ENCODE peak calls at places on chromosomes 1 and 21, in ten cellular contexts. One of them, this sample, is unnamed.

GRCh38 chr1:1440941-1441888 is 5.7 kb downstream of the VWA1 start:
- DNase-seq in amniotic stem cell: no peak
- DNase-seq in cerebellum: peak
- DNase-seq in astrocyte of the cerebellum: no peak
- DNase-seq in NCI-H2227 treated with DMSO at 0.1 percent for 48 hours: no peak
- DNase-seq in HEK293T: peak
- DNase-seq in adipocyte: peak
- DNase-seq in left ventricle myocardium inferior: peak
- DNase-seq in tibial nerve: no peak
- DNase-seq in esophagus squamous epithelium: no peak
- DNase-seq in this sample: peak

GRCh38 chr1:241695454-241696171 is 43.5 kb downstream of the WDR64 start:
- DNase-seq in amniotic stem cell: no peak
- DNase-seq in cerebellum: no peak
- DNase-seq in astrocyte of the cerebellum: no peak
- DNase-seq in NCI-H2227 treated with DMSO at 0.1 percent for 48 hours: no peak
- DNase-seq in HEK293T: no peak
- DNase-seq in adipocyte: peak
- DNase-seq in left ventricle myocardium inferior: no peak
- DNase-seq in tibial nerve: no peak
- DNase-seq in esophagus squamous epithelium: no peak
- DNase-seq in this sample: no peak

GRCh38 chr21:28789571-28789970 is 203.1 kb downstream of the LTN1 start:
- DNase-seq in amniotic stem cell: no peak
- DNase-seq in cerebellum: no peak
- DNase-seq in astrocyte of the cerebellum: no peak
- DNase-seq in NCI-H2227 treated with DMSO at 0.1 percent for 48 hours: no peak
- DNase-seq in HEK293T: no peak
- DNase-seq in adipocyte: no peak
- DNase-seq in left ventricle myocardium inferior: no peak
- DNase-seq in tibial nerve: no peak
- DNase-seq in esophagus squamous epithelium: no peak
- DNase-seq in this sample: no peak

GRCh38 chr1:3075666-3076387 is 6.8 kb downstream of the PRDM16 start:
- DNase-seq in amniotic stem cell: no peak
- DNase-seq in cerebellum: no peak
- DNase-seq in astrocyte of the cerebellum: no peak
- DNase-seq in NCI-H2227 treated with DMSO at 0.1 percent for 48 hours: no peak
- DNase-seq in HEK293T: no peak
- DNase-seq in adipocyte: no peak
- DNase-seq in left ventricle myocardium inferior: no peak
- DNase-seq in tibial nerve: no peak
- DNase-seq in esophagus squamous epithelium: no peak
- DNase-seq in this sample: no peak

GRCh38 chr1:66247415-66248208 is 286.3 kb upstream of the SGIP1 start:
- DNase-seq in amniotic stem cell: no peak
- DNase-seq in cerebellum: no peak
- DNase-seq in astrocyte of the cerebellum: no peak
- DNase-seq in NCI-H2227 treated with DMSO at 0.1 percent for 48 hours: no peak
- DNase-seq in HEK293T: no peak
- DNase-seq in adipocyte: no peak
- DNase-seq in left ventricle myocardium inferior: no peak
- DNase-seq in tibial nerve: no peak
- DNase-seq in esophagus squamous epithelium: no peak
- DNase-seq in this sample: no peak

GRCh38 chr1:229570305-229570704 is 11.8 kb upstream of the ABCB10 start:
- DNase-seq in amniotic stem cell: no peak
- DNase-seq in cerebellum: no peak
- DNase-seq in astrocyte of the cerebellum: no peak
- DNase-seq in NCI-H2227 treated with DMSO at 0.1 percent for 48 hours: no peak
- DNase-seq in HEK293T: no peak
- DNase-seq in adipocyte: no peak
- DNase-seq in left ventricle myocardium inferior: no peak
- DNase-seq in tibial nerve: no peak
- DNase-seq in esophagus squamous epithelium: no peak
- DNase-seq in this sample: no peak

GRCh38 chr1:20634594-20635084 is 1.4 kb downstream of the PINK1 start:
- DNase-seq in amniotic stem cell: no peak
- DNase-seq in cerebellum: peak
- DNase-seq in astrocyte of the cerebellum: peak
- DNase-seq in NCI-H2227 treated with DMSO at 0.1 percent for 48 hours: peak
- DNase-seq in HEK293T: peak
- DNase-seq in adipocyte: peak
- DNase-seq in left ventricle myocardium inferior: no peak
- DNase-seq in tibial nerve: no peak
- DNase-seq in esophagus squamous epithelium: no peak
- DNase-seq in this sample: peak

GRCh38 chr1:65044411-65044810 is 78.1 kb upstream of the JAK1 start:
- DNase-seq in amniotic stem cell: no peak
- DNase-seq in cerebellum: no peak
- DNase-seq in astrocyte of the cerebellum: no peak
- DNase-seq in NCI-H2227 treated with DMSO at 0.1 percent for 48 hours: no peak
- DNase-seq in HEK293T: no peak
- DNase-seq in adipocyte: no peak
- DNase-seq in left ventricle myocardium inferior: no peak
- DNase-seq in tibial nerve: no peak
- DNase-seq in esophagus squamous epithelium: no peak
- DNase-seq in this sample: no peak

GRCh38 chr1:27637052-27637451 is 2.1 kb upstream of the FGR start:
- DNase-seq in amniotic stem cell: no peak
- DNase-seq in cerebellum: no peak
- DNase-seq in astrocyte of the cerebellum: no peak
- DNase-seq in NCI-H2227 treated with DMSO at 0.1 percent for 48 hours: no peak
- DNase-seq in HEK293T: no peak
- DNase-seq in adipocyte: no peak
- DNase-seq in left ventricle myocardium inferior: no peak
- DNase-seq in tibial nerve: no peak
- DNase-seq in esophagus squamous epithelium: no peak
- DNase-seq in this sample: no peak

GRCh38 chr1:48228156-48228555 is 5.6 kb downstream of the SLC5A9 start:
- DNase-seq in amniotic stem cell: no peak
- DNase-seq in cerebellum: no peak
- DNase-seq in astrocyte of the cerebellum: no peak
- DNase-seq in NCI-H2227 treated with DMSO at 0.1 percent for 48 hours: no peak
- DNase-seq in HEK293T: peak
- DNase-seq in adipocyte: no peak
- DNase-seq in left ventricle myocardium inferior: no peak
- DNase-seq in tibial nerve: no peak
- DNase-seq in esophagus squamous epithelium: no peak
- DNase-seq in this sample: no peak

GRCh38 chr1:201559679-201560162 is 20.8 kb downstream of the NAV1 start:
- DNase-seq in amniotic stem cell: peak
- DNase-seq in cerebellum: peak
- DNase-seq in astrocyte of the cerebellum: no peak
- DNase-seq in NCI-H2227 treated with DMSO at 0.1 percent for 48 hours: peak
- DNase-seq in HEK293T: peak
- DNase-seq in adipocyte: peak
- DNase-seq in left ventricle myocardium inferior: peak
- DNase-seq in tibial nerve: peak
- DNase-seq in esophagus squamous epithelium: no peak
- DNase-seq in this sample: peak

GRCh38 chr1:156608981-156609380 is 7.7 kb upstream of the GPATCH4 start:
- DNase-seq in amniotic stem cell: no peak
- DNase-seq in cerebellum: peak
- DNase-seq in astrocyte of the cerebellum: no peak
- DNase-seq in NCI-H2227 treated with DMSO at 0.1 percent for 48 hours: peak
- DNase-seq in HEK293T: peak
- DNase-seq in adipocyte: peak
- DNase-seq in left ventricle myocardium inferior: no peak
- DNase-seq in tibial nerve: no peak
- DNase-seq in esophagus squamous epithelium: no peak
- DNase-seq in this sample: peak

GRCh38 chr1:212147581-212148033 is 112.1 kb downstream of the DTL start:
- DNase-seq in amniotic stem cell: no peak
- DNase-seq in cerebellum: no peak
- DNase-seq in astrocyte of the cerebellum: no peak
- DNase-seq in NCI-H2227 treated with DMSO at 0.1 percent for 48 hours: no peak
- DNase-seq in HEK293T: no peak
- DNase-seq in adipocyte: no peak
- DNase-seq in left ventricle myocardium inferior: no peak
- DNase-seq in tibial nerve: no peak
- DNase-seq in esophagus squamous epithelium: no peak
- DNase-seq in this sample: no peak

GRCh38 chr1:186577201-186577600 is 103.0 kb downstream of the PTGS2 start:
- DNase-seq in amniotic stem cell: no peak
- DNase-seq in cerebellum: no peak
- DNase-seq in astrocyte of the cerebellum: no peak
- DNase-seq in NCI-H2227 treated with DMSO at 0.1 percent for 48 hours: no peak
- DNase-seq in HEK293T: no peak
- DNase-seq in adipocyte: no peak
- DNase-seq in left ventricle myocardium inferior: no peak
- DNase-seq in tibial nerve: no peak
- DNase-seq in esophagus squamous epithelium: no peak
- DNase-seq in this sample: no peak

GRCh38 chr1:12376236-12377064 is 146.6 kb downstream of the VPS13D start:
- DNase-seq in amniotic stem cell: no peak
- DNase-seq in cerebellum: no peak
- DNase-seq in astrocyte of the cerebellum: no peak
- DNase-seq in NCI-H2227 treated with DMSO at 0.1 percent for 48 hours: no peak
- DNase-seq in HEK293T: no peak
- DNase-seq in adipocyte: no peak
- DNase-seq in left ventricle myocardium inferior: no peak
- DNase-seq in tibial nerve: no peak
- DNase-seq in esophagus squamous epithelium: no peak
- DNase-seq in this sample: no peak

GRCh38 chr1:150065184-150065871 is 2.2 kb upstream of the VPS45 start:
- DNase-seq in amniotic stem cell: peak
- DNase-seq in cerebellum: no peak
- DNase-seq in astrocyte of the cerebellum: no peak
- DNase-seq in NCI-H2227 treated with DMSO at 0.1 percent for 48 hours: no peak
- DNase-seq in HEK293T: no peak
- DNase-seq in adipocyte: peak
- DNase-seq in left ventricle myocardium inferior: no peak
- DNase-seq in tibial nerve: no peak
- DNase-seq in esophagus squamous epithelium: no peak
- DNase-seq in this sample: no peak

This sample was measured in D341Med.